ENCODE peak calls at places on chromosome 22, in five cellular contexts. W is Panc1, P is GM10248, A is A549, D is H9. N is an unnamed sample.
A peak's percentile ranks its signal among the peaks of the same experiment; 100 is the strongest.

GRCh38 chr22:45435544-45436139 is 22.1 kb downstream of the RIBC2 start:
- DNase-seq in A (peak; percentile 68), P (peak; percentile 86), W (peak; percentile 67), D (peak; percentile 92), N (peak; percentile 79)

GRCh38 chr22:49704345-49705215 is 123.1 kb downstream of the BRD1 start:
- DNase-seq in P (no peak), A (no peak), D (no peak), W (no peak), N (no peak)

GRCh38 chr22:35330258-35330861 is 30.7 kb downstream of the TOM1 start:
- DNase-seq in W (no peak), A (no peak), P (no peak), D (no peak), N (peak; percentile 28)

GRCh38 chr22:23237201-23237798 is 57.0 kb downstream of the BCR start:
- DNase-seq in P (no peak), W (no peak), D (peak; percentile 61), A (no peak), N (no peak)

GRCh38 chr22:42299586-42300285 is 29.3 kb upstream of the TCF20 start:
- DNase-seq in W (no peak), P (no peak), D (peak; percentile 77), A (no peak), N (no peak)

GRCh38 chr22:44783581-44783980 is 31.2 kb downstream of the ARHGAP8 start:
- DNase-seq in D (no peak), W (no peak), P (no peak), A (no peak), N (no peak)

GRCh38 chr22:41770715-41771452 is 29.6 kb upstream of the CCDC134 start:
- DNase-seq in D (no peak), P (no peak), W (no peak), A (no peak), N (no peak)

GRCh38 chr22:45425531-45426265 is 12.2 kb downstream of the RIBC2 start:
- DNase-seq in W (no peak), D (no peak), P (no peak), A (no peak), N (no peak)

GRCh38 chr22:49983148-49984042 is 22.8 kb downstream of the PIM3 start:
- DNase-seq in P (no peak), D (peak; percentile 69), A (no peak), W (no peak), N (no peak)

GRCh38 chr22:42758929-42759629 is 38.4 kb upstream of the A4GALT start:
- DNase-seq in A (no peak), P (no peak), D (no peak), W (no peak), N (no peak)

GRCh38 chr22:29700949-29701927 is 18.6 kb upstream of the CABP7 start:
- DNase-seq in D (peak; percentile 72), W (no peak), P (no peak), A (peak; percentile 31), N (peak; percentile 18)

GRCh38 chr22:47175761-47176359 is 413.4 kb downstream of the TBC1D22A start:
- DNase-seq in A (no peak), W (no peak), D (no peak), P (no peak), N (no peak)

GRCh38 chr22:23531966-23532735 is 47.9 kb downstream of the IGLL1 start:
- DNase-seq in A (no peak), D (peak; percentile 25), W (no peak), P (no peak), N (no peak)

GRCh38 chr22:20986365-20986764 is 4.3 kb downstream of the LZTR1 start:
- DNase-seq in P (no peak), D (no peak), W (no peak), A (no peak), N (no peak)

GRCh38 chr22:24466831-24467249 is 28.3 kb upstream of the UPB1 start:
- DNase-seq in W (no peak), P (no peak), D (no peak), A (no peak), N (peak; percentile 53)

GRCh38 chr22:35684270-35684700 is 33.4 kb upstream of the APOL5 start:
- DNase-seq in W (no peak), A (no peak), D (peak; percentile 59), P (no peak), N (peak; percentile 20)

GRCh38 chr22:35425971-35426800 is 26.2 kb downstream of the MCM5 start:
- DNase-seq in D (peak; percentile 66), A (no peak), P (no peak), W (no peak), N (peak; percentile 5)

GRCh38 chr22:49780992-49781782 is 46.5 kb downstream of the BRD1 start:
- DNase-seq in D (no peak), W (no peak), A (no peak), P (no peak), N (no peak)

GRCh38 chr22:22342697-22343602 is 98.4 kb downstream of the VPREB1 start:
- DNase-seq in A (peak; percentile 43), P (peak; percentile 79), D (peak; percentile 93), W (no peak), N (no peak)

GRCh38 chr22:48511211-48511610 is 1316.5 kb downstream of the BRD1 start:
- DNase-seq in D (no peak), W (no peak), P (no peak), A (no peak), N (no peak)

GRCh38 chr22:50699001-50699753 is 26.6 kb downstream of the SHANK3 start:
- DNase-seq in D (no peak), P (no peak), A (no peak), W (no peak), N (no peak)

GRCh38 chr22:48823941-48824340 is 1003.7 kb downstream of the BRD1 start:
- DNase-seq in D (no peak), P (no peak), W (no peak), A (no peak), N (no peak)

GRCh38 chr22:44587004-44587793 is 89.2 kb upstream of the RTL6 start:
- DNase-seq in P (no peak), A (no peak), D (no peak), W (no peak), N (no peak)

GRCh38 chr22:44458044-44459020 is 39.7 kb downstream of the RTL6 start:
- DNase-seq in A (no peak), D (no peak), W (no peak), P (no peak), N (no peak)

GRCh38 chr22:42939941-42940653 is 74.9 kb downstream of the PACSIN2 start:
- DNase-seq in W (peak; percentile 78), D (no peak), A (peak; percentile 83), P (no peak), N (peak; percentile 75)

GRCh38 chr22:18998998-18999397 is 62.9 kb upstream of the PRODH start:
- DNase-seq in A (no peak), D (peak; percentile 77), W (no peak), P (no peak), N (no peak)
- TF ChIP-seq CTCF in A (no peak), D (peak; percentile 96), W (no peak), P (no peak), N (peak; percentile 68)

GRCh38 chr22:37472418-37473006 is 13.7 kb downstream of the MFNG start:
- DNase-seq in D (peak; percentile 63), W (no peak), P (peak; percentile 55), A (peak; percentile 80), N (no peak)
- TF ChIP-seq CTCF in D (peak; percentile 83), W (peak; percentile 79), P (peak; percentile 38), A (peak; percentile 55), N (peak; percentile 84)

GRCh38 chr22:37562049-37562784 is 1.9 kb downstream of the CDC42EP1 start:
- DNase-seq in W (no peak), P (no peak), A (no peak), D (no peak), N (no peak)

GRCh38 chr22:37565830-37566229 is 5.5 kb downstream of the CDC42EP1 start:
- DNase-seq in P (no peak), D (no peak), W (no peak), A (no peak), N (no peak)

GRCh38 chr22:37566329-37566837 is 6.1 kb downstream of the CDC42EP1 start:
- DNase-seq in P (peak; percentile 60), D (peak; percentile 28), W (no peak), A (no peak), N (no peak)

GRCh38 chr22:37563153-37564081 is 3.1 kb downstream of the CDC42EP1 start:
- DNase-seq in W (no peak), A (peak; percentile 73), P (no peak), D (no peak), N (peak; percentile 92)

DNA sequence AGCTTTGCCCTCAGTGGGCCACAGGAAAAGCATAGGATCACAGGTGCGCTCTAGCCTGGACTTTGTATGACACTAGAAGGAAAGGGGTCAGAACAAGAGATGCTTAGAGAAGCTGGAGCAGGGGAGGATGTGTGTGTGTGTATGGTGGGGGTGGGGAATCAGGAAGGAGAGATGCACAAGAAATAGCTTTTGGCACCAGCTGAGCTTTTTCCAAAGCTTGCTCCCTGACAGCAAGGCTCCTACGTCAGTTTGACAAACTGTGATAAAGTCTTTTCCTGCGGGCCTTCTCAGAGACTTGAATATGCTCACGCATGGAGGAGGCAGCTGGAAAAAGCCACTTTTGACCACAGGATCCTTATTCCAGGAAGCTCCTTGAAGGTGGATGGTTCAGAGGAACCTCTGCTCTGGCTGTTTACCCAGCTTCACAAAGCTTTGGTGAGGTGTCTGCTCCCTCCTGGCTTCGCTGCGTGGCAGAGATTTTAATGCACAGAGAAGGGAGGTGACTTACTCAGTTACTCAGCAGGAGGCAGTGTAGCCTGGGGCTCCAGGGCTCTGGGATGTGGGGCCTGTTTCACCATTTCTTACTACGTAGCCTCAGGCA is 3.9 kb downstream of the CDC42EP1 start:
- DNase-seq in A (no peak), D (no peak), P (no peak), W (no peak), N (no peak)
- TF ChIP-seq CTCF in A (no peak), D (no peak), P (no peak), W (no peak), N (no peak)

GRCh38 chr22:10780281-10780680 is 4747.7 kb upstream of the OR11H1 start:
- DNase-seq in A (no peak), P (no peak), W (no peak), D (no peak), N (no peak)
- TF ChIP-seq CTCF in A (no peak), P (no peak), W (no peak), D (no peak), N (no peak)

GRCh38 chr22:40654522-40655167 is 18.1 kb upstream of the MRTFA start:
- DNase-seq in W (no peak), A (peak; percentile 41), P (no peak), D (peak; percentile 42), N (peak; percentile 69)
- TF ChIP-seq CTCF in W (no peak), A (no peak), P (no peak), D (peak; percentile 53), N (peak; percentile 41)

DNA sequence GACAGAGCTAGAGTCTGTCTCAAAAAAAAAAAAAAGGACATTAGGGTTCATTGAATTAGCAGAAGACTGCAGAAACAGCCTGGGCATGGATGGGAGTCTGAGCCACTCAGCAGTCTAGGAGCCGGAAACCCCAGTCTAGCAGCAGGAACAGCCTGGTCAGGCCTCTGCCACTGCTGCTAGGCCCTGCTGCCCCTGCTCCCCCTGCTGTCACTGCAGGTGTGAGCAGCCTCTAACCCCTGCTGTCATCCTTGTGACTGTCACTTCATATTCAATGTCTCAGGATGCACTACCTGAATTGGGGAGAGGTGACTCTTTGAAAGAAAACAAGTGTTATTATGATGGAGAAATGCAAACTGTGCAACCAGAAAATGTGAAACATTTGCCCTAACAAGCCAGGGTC is 7.0 kb upstream of the DDX17 start:
- DNase-seq in P (peak; percentile 54), D (peak; percentile 80), A (no peak), W (no peak), N (no peak)
- TF ChIP-seq CTCF in P (peak; percentile 60), D (peak; percentile 63), A (no peak), W (no peak), N (no peak)

N was measured in HFFc6.